ENCODE peak calls at places on chromosomes 2 and 18, in eight cellular contexts. C is GF-D8, Q is endothelial cell, B is mucosa of gallbladder, W is nephron progenitor cell, A is globus pallidus, M is cerebellum, K is AG04450. X is an unnamed sample.

GRCh38 chr2:219437141-219437540 is 2.5 kb downstream of the SPEG start:
- DNase-seq in C (no peak), Q (no peak), B (no peak), W (no peak), A (no peak), M (no peak), K (no peak), X (no peak)

GRCh38 chr2:209426432-209426831 is 2.6 kb downstream of the MAP2 start:
- DNase-seq in C (no peak), Q (no peak), B (no peak), W (no peak), A (no peak), M (peak; percentile 42), K (no peak), X (no peak)

GRCh38 chr2:156435725-156436476 is at the start of gene GPD2:
- DNase-seq in C (peak; percentile 42), Q (peak; percentile 88), B (peak; percentile 92), W (peak; percentile 87), A (peak; percentile 83), M (peak; percentile 82), K (peak; percentile 42), X (peak; percentile 56)

GRCh38 chr2:241760301-241760771 is 16.3 kb upstream of the GAL3ST2 start:
- DNase-seq in C (no peak), Q (no peak), B (no peak), W (no peak), A (no peak), M (no peak), K (no peak), X (no peak)

GRCh38 chr18:40222736-40223135 is 1732.3 kb upstream of the PIK3C3 start:
- DNase-seq in C (no peak), Q (no peak), B (no peak), W (no peak), A (no peak), M (no peak), K (no peak), X (no peak)

GRCh38 chr2:65096948-65097347 is 33.0 kb downstream of the RAB1A start:
- DNase-seq in C (no peak), Q (no peak), B (no peak), W (no peak), A (no peak), M (no peak), K (no peak), X (no peak)

GRCh38 chr2:30218814-30219213 is 12.5 kb upstream of the LBH start:
- DNase-seq in C (no peak), Q (no peak), B (no peak), W (no peak), A (no peak), M (no peak), K (no peak), X (no peak)

GRCh38 chr2:134372141-134372540 is 118.3 kb downstream of the MGAT5 start:
- DNase-seq in C (no peak), Q (no peak), B (no peak), W (no peak), A (no peak), M (no peak), K (peak; percentile 21), X (peak; percentile 28)

GRCh38 chr2:64542071-64543005 is 18.2 kb downstream of the AFTPH start:
- DNase-seq in C (no peak), Q (no peak), B (no peak), W (no peak), A (no peak), M (no peak), K (no peak), X (no peak)

GRCh38 chr2:11466307-11467125 is 555 bp upstream of the E2F6 start:
- DNase-seq in C (no peak), Q (no peak), B (no peak), W (peak; percentile 6), A (no peak), M (no peak), K (no peak), X (no peak)

GRCh38 chr2:63050186-63050915 is at the start of gene OTX1:
- DNase-seq in C (peak; percentile 60), Q (peak; percentile 59), B (peak; percentile 25), W (peak; percentile 69), A (peak; percentile 52), M (peak; percentile 33), K (no peak), X (peak; percentile 75)

X was measured in T1000.